ENCODE peak calls at places on chromosomes 7 and 10, in six cellular contexts. U is dermis microvascular lymphatic vessel endothelial cell, A is mesendoderm, Z is AG10803, W is foreskin fibroblast, C is brain microvascular endothelial cell. X is an unnamed sample.

GRCh38 chr10:59708816-59709471 is 706 bp downstream of the SLC16A9 start:
- DNase-seq in U (no peak), A (peak), Z (no peak), W (peak), C (no peak), X (peak)

GRCh38 chr10:130036296-130037065 is 72.4 kb upstream of the EBF3 start:
- DNase-seq in U (no peak), A (no peak), Z (no peak), W (no peak), C (no peak), X (no peak)

GRCh38 chr10:129865413-129865812 is 98.7 kb downstream of the EBF3 start:
- DNase-seq in U (no peak), A (no peak), Z (no peak), W (no peak), C (no peak), X (no peak)

GRCh38 chr7:114944742-114945625 is 23.1 kb downstream of the MDFIC start:
- DNase-seq in U (peak), A (peak), Z (peak), W (peak), C (peak), X (no peak)

GRCh38 chr10:74047871-74048270 is 50.0 kb downstream of the VCL start:
- DNase-seq in U (no peak), A (no peak), Z (peak), W (peak), C (no peak), X (no peak)

GRCh38 chr10:132374612-132375011 is 22.4 kb upstream of the PWWP2B start:
- DNase-seq in U (no peak), A (no peak), Z (no peak), W (no peak), C (no peak), X (no peak)

GRCh38 chr7:110119883-110120581 is 970.9 kb upstream of the LRRN3 start:
- DNase-seq in U (no peak), A (peak), Z (no peak), W (peak), C (peak), X (no peak)

GRCh38 chr10:11610151-11610854 is 1.1 kb downstream of the USP6NL start:
- DNase-seq in U (peak), A (no peak), Z (no peak), W (no peak), C (no peak), X (no peak)

GRCh38 chr7:7416031-7416968 is 119.4 kb downstream of the COL28A1 start:
- DNase-seq in U (no peak), A (peak), Z (peak), W (no peak), C (peak), X (no peak)

GRCh38 chr7:108146070-108146842 is 16.1 kb upstream of the LAMB4 start:
- DNase-seq in U (peak), A (peak), Z (peak), W (peak), C (peak), X (peak)

GRCh38 chr7:137687556-137688280 is 159.1 kb downstream of the DGKI start:
- DNase-seq in U (peak), A (peak), Z (peak), W (peak), C (peak), X (no peak)

GRCh38 chr10:125377368-125377767 is 217.0 kb upstream of the CTBP2 start:
- DNase-seq in U (no peak), A (no peak), Z (peak), W (peak), C (peak), X (no peak)

GRCh38 chr10:110273474-110273873 is 31.2 kb downstream of the SMNDC1 start:
- DNase-seq in U (no peak), A (no peak), Z (peak), W (peak), C (peak), X (peak)

GRCh38 chr7:90594791-90595317 is 1.3 kb upstream of the CDK14 start:
- DNase-seq in U (peak), A (peak), Z (peak), W (peak), C (peak), X (no peak)

GRCh38 chr10:7409045-7409731 is 1.6 kb downstream of the SFMBT2 start:
- DNase-seq in U (no peak), A (peak), Z (no peak), W (peak), C (no peak), X (no peak)

GRCh38 chr7:117098457-117098856 is 145.2 kb downstream of the ST7 start:
- DNase-seq in U (peak), A (no peak), Z (peak), W (peak), C (peak), X (no peak)

GRCh38 chr10:89516149-89516832 is 19.1 kb downstream of the SLC16A12 start:
- DNase-seq in U (no peak), A (peak), Z (peak), W (peak), C (peak), X (no peak)

GRCh38 chr10:4686644-4686996 is 139.4 kb upstream of the AKR1E2 start:
- DNase-seq in U (peak), A (peak), Z (peak), W (peak), C (peak), X (no peak)

GRCh38 chr7:31791881-31792280 is 104.9 kb downstream of the PPP1R17 start:
- DNase-seq in U (no peak), A (no peak), Z (peak), W (peak), C (no peak), X (no peak)

GRCh38 chr10:100894589-100895294 is 18.0 kb upstream of the SLF2 start:
- DNase-seq in U (no peak), A (no peak), Z (no peak), W (peak), C (no peak), X (no peak)

GRCh38 chr10:1939016-1939415 is 201.7 kb upstream of the ADARB2 start:
- DNase-seq in U (no peak), A (no peak), Z (no peak), W (no peak), C (no peak), X (no peak)

X was measured in left lung.